ENCODE peak calls at places on chromosomes 4 and X, in seven cellular contexts. One of them, this sample, is unnamed.

GRCh38 chr4:188892837-188893236 is 753.6 kb downstream of the TRIML1 start:
- DNase-seq in A172: no peak
- DNase-seq in fibroblast of lung: peak
- DNase-seq in effector CD8-positive, alpha-beta T cell: no peak
- DNase-seq in ureter: no peak
- DNase-seq in left ventricle myocardium superior: no peak
- DNase-seq in esophagus squamous epithelium: no peak
- DNase-seq in this sample: no peak

GRCh38 chr4:65538571-65538970 is 131.7 kb downstream of the EPHA5 start:
- DNase-seq in effector CD8-positive, alpha-beta T cell: no peak
- DNase-seq in ureter: no peak
- DNase-seq in esophagus squamous epithelium: no peak
- DNase-seq in left ventricle myocardium superior: no peak
- DNase-seq in A172: peak
- DNase-seq in fibroblast of lung: no peak
- DNase-seq in this sample: no peak

GRCh38 chr4:127968565-127968964 is 3.4 kb downstream of the ABHD18 start:
- DNase-seq in A172: no peak
- DNase-seq in fibroblast of lung: no peak
- DNase-seq in effector CD8-positive, alpha-beta T cell: no peak
- DNase-seq in ureter: no peak
- DNase-seq in esophagus squamous epithelium: no peak
- DNase-seq in left ventricle myocardium superior: no peak
- DNase-seq in this sample: no peak

GRCh38 chr4:126778348-126778747 is 854.4 kb upstream of the INTU start:
- DNase-seq in left ventricle myocardium superior: no peak
- DNase-seq in A172: peak
- DNase-seq in esophagus squamous epithelium: no peak
- DNase-seq in fibroblast of lung: peak
- DNase-seq in effector CD8-positive, alpha-beta T cell: no peak
- DNase-seq in ureter: no peak
- DNase-seq in this sample: no peak

GRCh38 chrX:22057667-22058066 is 25.5 kb downstream of the PHEX start:
- DNase-seq in A172: no peak
- DNase-seq in left ventricle myocardium superior: no peak
- DNase-seq in ureter: no peak
- DNase-seq in esophagus squamous epithelium: no peak
- DNase-seq in effector CD8-positive, alpha-beta T cell: no peak
- DNase-seq in fibroblast of lung: no peak
- DNase-seq in this sample: no peak

GRCh38 chrX:145563159-145563558 is 254.5 kb upstream of the SLITRK2 start:
- DNase-seq in ureter: no peak
- DNase-seq in left ventricle myocardium superior: no peak
- DNase-seq in esophagus squamous epithelium: no peak
- DNase-seq in effector CD8-positive, alpha-beta T cell: no peak
- DNase-seq in A172: no peak
- DNase-seq in fibroblast of lung: no peak
- DNase-seq in this sample: no peak

GRCh38 chr4:8225704-8226443 is 26.8 kb downstream of the SH3TC1 start:
- DNase-seq in left ventricle myocardium superior: no peak
- DNase-seq in fibroblast of lung: no peak
- DNase-seq in A172: no peak
- DNase-seq in effector CD8-positive, alpha-beta T cell: no peak
- DNase-seq in esophagus squamous epithelium: no peak
- DNase-seq in ureter: no peak
- DNase-seq in this sample: no peak

GRCh38 chrX:151552721-151553120 is 10.8 kb upstream of the PASD1 start:
- DNase-seq in effector CD8-positive, alpha-beta T cell: no peak
- DNase-seq in A172: no peak
- DNase-seq in left ventricle myocardium superior: no peak
- DNase-seq in ureter: no peak
- DNase-seq in fibroblast of lung: no peak
- DNase-seq in esophagus squamous epithelium: no peak
- DNase-seq in this sample: no peak

GRCh38 chrX:64580605-64581004 is 185.4 kb upstream of the MTMR8 start:
- DNase-seq in esophagus squamous epithelium: no peak
- DNase-seq in fibroblast of lung: no peak
- DNase-seq in A172: no peak
- DNase-seq in left ventricle myocardium superior: no peak
- DNase-seq in ureter: no peak
- DNase-seq in effector CD8-positive, alpha-beta T cell: no peak
- DNase-seq in this sample: no peak

GRCh38 chrX:69951756-69952155 is 98.0 kb downstream of the AWAT2 start:
- DNase-seq in esophagus squamous epithelium: no peak
- DNase-seq in ureter: no peak
- DNase-seq in A172: no peak
- DNase-seq in fibroblast of lung: no peak
- DNase-seq in left ventricle myocardium superior: no peak
- DNase-seq in effector CD8-positive, alpha-beta T cell: no peak
- DNase-seq in this sample: no peak

GRCh38 chr4:16893141-16893571 is 5.3 kb downstream of the LDB2 start:
- DNase-seq in A172: no peak
- DNase-seq in esophagus squamous epithelium: no peak
- DNase-seq in effector CD8-positive, alpha-beta T cell: no peak
- DNase-seq in fibroblast of lung: peak
- DNase-seq in left ventricle myocardium superior: no peak
- DNase-seq in ureter: no peak
- DNase-seq in this sample: no peak

GRCh38 chr4:118400362-118400761 is 47.6 kb upstream of the PRSS12 start:
- DNase-seq in A172: no peak
- DNase-seq in fibroblast of lung: no peak
- DNase-seq in ureter: no peak
- DNase-seq in effector CD8-positive, alpha-beta T cell: no peak
- DNase-seq in left ventricle myocardium superior: no peak
- DNase-seq in esophagus squamous epithelium: no peak
- DNase-seq in this sample: no peak

GRCh38 chrX:49058794-49059193 is at the start of gene CCDC120:
- DNase-seq in esophagus squamous epithelium: no peak
- DNase-seq in left ventricle myocardium superior: no peak
- DNase-seq in effector CD8-positive, alpha-beta T cell: no peak
- DNase-seq in ureter: no peak
- DNase-seq in A172: no peak
- DNase-seq in fibroblast of lung: no peak
- DNase-seq in this sample: no peak

GRCh38 chrX:19728083-19728648 is 159.2 kb downstream of the SH3KBP1 start:
- DNase-seq in A172: no peak
- DNase-seq in left ventricle myocardium superior: no peak
- DNase-seq in ureter: no peak
- DNase-seq in fibroblast of lung: no peak
- DNase-seq in effector CD8-positive, alpha-beta T cell: no peak
- DNase-seq in esophagus squamous epithelium: no peak
- DNase-seq in this sample: no peak

GRCh38 chrX:13569479-13570244 is at the start of gene EGFL6:
- DNase-seq in esophagus squamous epithelium: no peak
- DNase-seq in fibroblast of lung: no peak
- DNase-seq in A172: no peak
- DNase-seq in ureter: no peak
- DNase-seq in effector CD8-positive, alpha-beta T cell: no peak
- DNase-seq in left ventricle myocardium superior: no peak
- DNase-seq in this sample: no peak

GRCh38 chr4:165331316-165331715 is 3.8 kb downstream of the MSMO1 start:
- DNase-seq in left ventricle myocardium superior: no peak
- DNase-seq in effector CD8-positive, alpha-beta T cell: no peak
- DNase-seq in A172: no peak
- DNase-seq in fibroblast of lung: no peak
- DNase-seq in esophagus squamous epithelium: no peak
- DNase-seq in ureter: no peak
- DNase-seq in this sample: no peak

GRCh38 chrX:53437211-53437610 is 3.0 kb upstream of the HSD17B10 start:
- DNase-seq in ureter: no peak
- DNase-seq in fibroblast of lung: no peak
- DNase-seq in left ventricle myocardium superior: no peak
- DNase-seq in effector CD8-positive, alpha-beta T cell: no peak
- DNase-seq in esophagus squamous epithelium: no peak
- DNase-seq in A172: no peak
- DNase-seq in this sample: no peak

GRCh38 chr4:95835672-95836071 is 4.2 kb upstream of the PDHA2 start:
- DNase-seq in esophagus squamous epithelium: no peak
- DNase-seq in fibroblast of lung: peak
- DNase-seq in ureter: no peak
- DNase-seq in A172: peak
- DNase-seq in left ventricle myocardium superior: no peak
- DNase-seq in effector CD8-positive, alpha-beta T cell: no peak
- DNase-seq in this sample: no peak

GRCh38 chr4:88318751-88319350 is 34.5 kb upstream of the PPM1K start:
- DNase-seq in esophagus squamous epithelium: no peak
- DNase-seq in effector CD8-positive, alpha-beta T cell: no peak
- DNase-seq in left ventricle myocardium superior: no peak
- DNase-seq in ureter: no peak
- DNase-seq in fibroblast of lung: no peak
- DNase-seq in A172: no peak
- DNase-seq in this sample: no peak

GRCh38 chr4:45629717-45630116 is 494.1 kb downstream of the GABRG1 start:
- DNase-seq in esophagus squamous epithelium: no peak
- DNase-seq in ureter: no peak
- DNase-seq in fibroblast of lung: peak
- DNase-seq in A172: no peak
- DNase-seq in effector CD8-positive, alpha-beta T cell: no peak
- DNase-seq in left ventricle myocardium superior: no peak
- DNase-seq in this sample: no peak

This sample was measured in SJSA1.